ENCODE peak calls at places on chromosomes 6 and 20, in four cellular contexts. Z is aorta, M is cardiac muscle cell, K is Peyer's patch. H is an unnamed sample. For H3K27me3 and H3K4me1, the result is how much of the 10 kb centered on the place peaks cover.

GRCh38 chr6:87071683-87072082 is 23.2 kb downstream of the CGA start:
- DNase-seq in Z (no peak), M (no peak), K (no peak), H (no peak)

GRCh38 chr6:130467146-130467545 is 101.3 kb downstream of the TMEM200A start:
- DNase-seq in Z (no peak), M (no peak), K (no peak), H (no peak)

GRCh38 chr6:80186082-80186481 is 79.6 kb downstream of the BCKDHB start:
- DNase-seq in Z (no peak), M (no peak), K (no peak), H (no peak)

GRCh38 chr20:3777726-3778629 is 3.3 kb downstream of the SPEF1 start:
- DNase-seq in Z (peak), M (peak), K (peak), H (no peak)

GRCh38 chr6:108559097-108559883 is 1.4 kb upstream of the FOXO3 start:
- DNase-seq in Z (peak), M (peak), K (peak), H (peak)

GRCh38 chr6:115404451-115404850 is 656.2 kb downstream of the FRK start:
- DNase-seq in Z (no peak), M (no peak), K (no peak), H (no peak)

GRCh38 chr20:20085071-20085470 is 32.7 kb downstream of the CFAP61 start:
- DNase-seq in Z (no peak), M (no peak), K (no peak), H (no peak)

GRCh38 chr20:52426856-52427255 is 235.3 kb upstream of the ZFP64 start:
- DNase-seq in Z (no peak), M (no peak), K (no peak), H (no peak)

GRCh38 chr6:134873500-134874388 is 76.2 kb downstream of the ALDH8A1 start:
- DNase-seq in Z (no peak), M (no peak), K (peak), H (no peak)

GRCh38 chr20:12535316-12535715 is 473.5 kb upstream of the SPTLC3 start:
- DNase-seq in Z (no peak), M (no peak), K (no peak), H (no peak)

DNA sequence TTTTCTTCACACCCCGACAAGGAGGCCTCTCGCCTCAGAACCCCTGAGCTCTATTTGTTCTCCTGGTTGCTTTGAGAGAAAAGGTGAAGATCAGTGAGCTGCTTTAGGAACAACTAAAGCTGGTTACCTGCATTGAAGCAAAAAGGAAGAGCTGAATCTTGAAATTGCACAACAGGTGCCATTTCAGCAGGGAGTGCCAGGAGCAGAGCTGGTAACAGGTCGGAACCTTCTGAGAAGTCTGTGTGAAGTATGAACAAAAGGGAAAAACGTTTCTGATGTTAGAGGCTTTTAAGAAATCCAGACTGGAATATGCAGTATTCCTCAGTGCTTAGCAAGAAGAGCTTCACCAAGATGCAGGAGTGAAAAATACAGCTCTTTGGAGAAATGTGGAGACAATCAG is 164.0 kb downstream of the TMEM242 start:
- DNase-seq in Z (no peak), M (no peak), K (no peak), H (no peak)
- H3K27me3 ChIP-seq in Z (under half), M (under half), K (under half), H (under half)

GRCh38 chr20:10247440-10247839 is 28.8 kb downstream of the SNAP25 start:
- DNase-seq in Z (no peak), M (no peak), K (no peak), H (no peak)

GRCh38 chr20:10250902-10251301 is 32.3 kb downstream of the SNAP25 start:
- DNase-seq in Z (no peak), M (no peak), K (no peak), H (no peak)

GRCh38 chr20:10253750-10254149 is 35.1 kb downstream of the SNAP25 start:
- DNase-seq in Z (no peak), M (no peak), K (no peak), H (no peak)

GRCh38 chr20:10249048-10249770 is 30.6 kb downstream of the SNAP25 start:
- DNase-seq in Z (no peak), M (no peak), K (no peak), H (no peak)

DNA sequence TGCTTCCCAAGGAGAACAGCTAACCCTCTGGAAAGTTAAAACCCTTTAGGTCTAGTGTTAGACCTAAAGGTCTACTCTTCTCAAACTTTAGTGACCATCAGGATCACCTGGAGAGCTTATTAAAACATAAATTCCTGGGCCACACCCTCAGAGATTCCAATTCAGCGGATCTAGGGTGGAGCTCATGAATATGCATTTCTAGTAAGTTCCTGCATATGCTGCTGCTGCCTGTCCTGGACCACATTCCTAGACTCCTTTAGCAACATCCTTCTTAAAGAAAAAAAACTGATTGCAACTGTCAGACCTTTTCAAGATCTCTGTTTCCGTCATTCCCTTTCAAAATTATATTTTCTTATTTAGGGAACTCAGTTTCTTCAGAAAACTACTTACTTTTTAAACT is 31.2 kb downstream of the SNAP25 start:
- DNase-seq in Z (no peak), M (no peak), K (no peak), H (no peak)
- H3K4me1 ChIP-seq in Z (under half), M (under half), K (under half), H (under half)

DNA sequence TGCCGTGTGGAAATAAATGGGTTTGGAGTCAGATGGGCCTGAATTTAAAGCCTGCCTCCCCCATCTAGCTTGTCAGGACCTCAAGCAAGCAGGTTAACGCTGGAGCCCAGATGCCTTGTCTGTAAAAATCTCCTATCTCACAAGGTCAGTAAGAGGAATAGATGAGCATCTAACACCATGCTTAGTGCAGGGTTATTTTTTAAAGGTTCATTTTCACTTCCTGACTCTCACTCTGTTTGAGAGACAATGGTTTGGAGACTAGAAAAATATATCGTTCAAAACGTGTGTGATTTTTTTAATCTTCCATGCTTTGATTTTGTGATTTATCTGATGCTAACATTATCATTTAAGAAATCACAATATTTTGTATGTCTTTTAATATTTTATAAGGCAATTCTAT is 114.0 kb upstream of the TAB2 start:
- DNase-seq in Z (no peak), M (no peak), K (no peak), H (no peak)
- H3K27me3 ChIP-seq in Z (under half), M (under half), K (under half), H (under half)

GRCh38 chr20:62776035-62776691 is 20.1 kb upstream of the MRGBP start:
- DNase-seq in Z (no peak), M (no peak), K (no peak), H (no peak)
- H3K4me1 ChIP-seq in Z (under half), M (under half), K (under half), H (under half)

DNA sequence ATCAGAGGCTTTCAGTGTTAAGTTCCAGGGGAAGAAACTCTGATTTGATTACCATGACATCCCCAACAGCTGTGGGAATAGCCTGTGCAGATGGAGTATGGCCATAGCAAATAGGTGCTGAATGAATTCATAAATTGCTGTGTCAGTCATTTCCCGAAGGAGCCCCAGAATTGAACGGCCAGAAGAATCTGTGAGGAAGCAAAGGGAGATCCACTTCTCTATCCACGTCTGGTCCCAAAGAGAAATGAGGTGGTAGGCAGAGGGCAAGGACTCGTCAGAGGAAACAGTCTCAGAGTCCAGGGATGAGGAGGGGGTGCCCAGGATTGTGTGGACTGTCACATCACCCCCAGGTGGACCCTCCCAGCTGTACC is 3.1 kb upstream of the TAF8 start:
- DNase-seq in Z (no peak), M (no peak), K (no peak), H (no peak)
- H3K27me3 ChIP-seq in Z (under half), M (under half), K (under half), H (under half)

GRCh38 chr20:21509597-21510331 is 4.1 kb downstream of the NKX2-2 start:
- DNase-seq in Z (peak), M (no peak), K (no peak), H (no peak)
- H3K4me1 ChIP-seq in Z (under half), M (under half), K (under half), H (half or more)

GRCh38 chr20:39112196-39112743 is 150.1 kb downstream of the DHX35 start:
- DNase-seq in Z (no peak), M (peak), K (no peak), H (no peak)
- H3K27me3 ChIP-seq in Z (under half), M (under half), K (under half), H (under half)

GRCh38 chr6:13417954-13418353 is 69.4 kb downstream of the GFOD1 start:
- DNase-seq in Z (no peak), M (no peak), K (no peak), H (no peak)

GRCh38 chr6:13420269-13420668 is 67.1 kb downstream of the GFOD1 start:
- DNase-seq in Z (no peak), M (peak), K (no peak), H (no peak)

GRCh38 chr6:13418838-13419237 is 68.6 kb downstream of the GFOD1 start:
- DNase-seq in Z (no peak), M (no peak), K (no peak), H (no peak)

GRCh38 chr6:13419826-13420225 is 67.6 kb downstream of the GFOD1 start:
- DNase-seq in Z (no peak), M (no peak), K (no peak), H (no peak)

DNA sequence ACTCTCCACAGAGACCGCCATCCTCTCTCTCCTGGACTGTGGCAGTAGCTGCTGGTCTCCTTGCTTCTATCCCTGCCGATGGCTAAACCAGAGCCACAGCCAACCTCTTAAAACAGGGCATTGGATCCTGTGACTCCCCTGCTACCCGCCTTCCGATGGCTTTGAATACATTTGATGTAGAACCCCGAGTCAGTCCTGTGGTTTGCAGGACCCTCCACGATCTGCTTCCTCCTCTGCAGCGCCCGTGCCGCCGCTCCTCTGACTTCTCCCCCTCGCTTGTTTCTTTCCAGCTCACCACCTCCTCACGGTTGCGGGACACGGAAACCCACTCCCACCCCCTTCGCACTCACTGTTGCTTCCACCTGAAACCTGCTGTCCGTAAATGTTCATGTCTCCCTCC is 68.0 kb downstream of the GFOD1 start:
- DNase-seq in Z (no peak), M (no peak), K (no peak), H (no peak)
- H3K4me1 ChIP-seq in Z (under half), M (under half), K (under half), H (under half)

DNA sequence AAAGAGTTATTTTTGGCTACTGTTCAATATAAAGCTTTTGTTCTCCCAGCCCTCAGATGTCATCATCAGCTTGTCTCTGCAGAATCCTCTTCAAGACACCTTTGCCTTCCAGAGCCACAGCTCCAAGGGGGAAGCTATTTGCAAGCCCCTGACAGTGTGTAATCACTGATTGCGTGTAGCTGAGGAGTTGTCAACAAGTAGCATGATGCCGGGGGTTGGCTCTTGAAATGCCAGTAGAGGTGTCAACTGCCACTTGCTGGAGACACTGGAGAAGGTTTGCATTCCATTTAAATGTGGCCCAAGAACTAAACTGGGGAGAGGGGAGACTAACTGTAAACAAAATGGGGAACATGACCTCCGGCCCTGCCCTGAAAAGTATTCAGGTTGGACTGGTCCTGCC is 44.3 kb upstream of the PDYN start:
- DNase-seq in Z (no peak), M (peak), K (no peak), H (no peak)
- H3K27me3 ChIP-seq in Z (under half), M (half or more), K (under half), H (under half)

DNA sequence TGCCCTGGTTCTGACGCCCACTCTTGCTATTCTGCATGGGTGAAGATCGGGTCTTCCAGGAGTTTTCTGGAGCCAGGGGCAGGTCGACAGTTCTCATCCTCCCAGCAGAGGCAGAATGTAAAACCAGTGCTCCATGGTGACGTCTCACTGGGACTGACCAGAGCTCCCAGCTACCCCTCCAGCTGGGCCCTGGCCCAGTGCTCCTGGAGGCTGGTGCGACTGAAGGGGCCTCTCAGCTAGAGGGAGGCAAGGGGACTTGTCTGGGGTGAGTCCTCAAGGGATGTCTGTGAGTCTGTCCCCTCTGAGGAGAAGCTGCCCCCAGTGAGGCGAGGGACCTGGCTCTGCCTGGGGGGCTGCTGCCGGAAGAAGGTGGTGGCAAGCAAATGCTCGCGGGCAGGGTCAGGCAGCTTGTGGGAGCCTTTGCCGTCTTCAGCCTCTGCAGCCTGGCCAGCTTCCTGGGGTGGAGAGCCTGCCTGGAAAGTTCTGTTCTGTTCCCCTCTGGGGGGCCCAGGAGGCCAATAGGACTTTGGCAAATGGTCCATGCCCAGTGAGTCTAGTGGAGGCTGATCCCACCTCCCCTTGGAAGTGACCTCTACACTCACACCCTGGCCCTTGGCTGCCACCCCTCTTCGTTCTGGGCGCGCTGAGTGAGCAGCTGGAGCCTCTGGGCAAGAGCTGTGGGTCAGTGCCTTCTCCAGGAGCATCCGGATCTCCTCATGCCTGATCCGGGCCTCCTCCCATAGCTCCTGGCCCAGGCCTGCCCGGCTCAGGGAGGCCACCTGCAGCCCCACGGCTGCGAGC is 47.5 kb downstream of the KIAA1755 start:
- DNase-seq in Z (no peak), M (no peak), K (no peak), H (no peak)
- H3K4me1 ChIP-seq in Z (under half), M (under half), K (under half), H (under half)

H was measured in effector memory CD4-positive, alpha-beta T cell.